ENCODE peak calls at places on chromosomes 13 and 19, in ten cellular contexts. W, O, E, T, X, G, P, K, B and S are unnamed samples.

GRCh38 chr13:77065456-77066147 is 38.6 kb upstream of the FBXL3 start:
- DNase-seq in W (no peak), O (no peak), E (no peak), T (no peak), X (no peak), G (no peak), P (no peak), K (no peak), B (no peak), S (no peak)

GRCh38 chr19:13796301-13797057 is 1.2 kb downstream of the ZSWIM4 start:
- DNase-seq in W (peak; percentile 60), O (peak; percentile 81), E (peak; percentile 86), T (no peak), X (peak; percentile 73), G (peak; percentile 68), P (peak; percentile 74), K (peak; percentile 95), B (no peak), S (peak; percentile 58)

GRCh38 chr13:26563713-26564112 is 6.2 kb downstream of the WASF3 start:
- DNase-seq in W (no peak), O (no peak), E (no peak), T (no peak), X (no peak), G (no peak), P (no peak), K (no peak), B (no peak), S (no peak)

GRCh38 chr13:77740931-77741586 is 43.6 kb downstream of the SLAIN1 start:
- DNase-seq in W (no peak), O (no peak), E (no peak), T (no peak), X (no peak), G (no peak), P (no peak), K (no peak), B (no peak), S (no peak)

GRCh38 chr13:94192576-94192975 is 286.9 kb downstream of the DCT start:
- DNase-seq in W (no peak), O (no peak), E (no peak), T (peak; percentile 30), X (peak; percentile 58), G (no peak), P (no peak), K (no peak), B (no peak), S (no peak)

GRCh38 chr13:106610511-106610910 is 42.6 kb upstream of the ARGLU1 start:
- DNase-seq in W (no peak), O (no peak), E (peak; percentile 15), T (no peak), X (no peak), G (no peak), P (no peak), K (no peak), B (peak; percentile 38), S (peak; percentile 65)

GRCh38 chr19:3985643-3986259 is 488 bp upstream of the EEF2 start:
- DNase-seq in W (no peak), O (no peak), E (no peak), T (no peak), X (no peak), G (no peak), P (no peak), K (no peak), B (no peak), S (no peak)

GRCh38 chr19:10180459-10180858 is 14.3 kb downstream of the DNMT1 start:
- DNase-seq in W (no peak), O (no peak), E (no peak), T (no peak), X (no peak), G (no peak), P (no peak), K (no peak), B (no peak), S (no peak)

GRCh38 chr13:113120300-113121182 is 2.1 kb upstream of the F10 start:
- DNase-seq in W (no peak), O (no peak), E (no peak), T (no peak), X (peak; percentile 34), G (no peak), P (peak; percentile 43), K (peak; percentile 53), B (no peak), S (no peak)

DNA sequence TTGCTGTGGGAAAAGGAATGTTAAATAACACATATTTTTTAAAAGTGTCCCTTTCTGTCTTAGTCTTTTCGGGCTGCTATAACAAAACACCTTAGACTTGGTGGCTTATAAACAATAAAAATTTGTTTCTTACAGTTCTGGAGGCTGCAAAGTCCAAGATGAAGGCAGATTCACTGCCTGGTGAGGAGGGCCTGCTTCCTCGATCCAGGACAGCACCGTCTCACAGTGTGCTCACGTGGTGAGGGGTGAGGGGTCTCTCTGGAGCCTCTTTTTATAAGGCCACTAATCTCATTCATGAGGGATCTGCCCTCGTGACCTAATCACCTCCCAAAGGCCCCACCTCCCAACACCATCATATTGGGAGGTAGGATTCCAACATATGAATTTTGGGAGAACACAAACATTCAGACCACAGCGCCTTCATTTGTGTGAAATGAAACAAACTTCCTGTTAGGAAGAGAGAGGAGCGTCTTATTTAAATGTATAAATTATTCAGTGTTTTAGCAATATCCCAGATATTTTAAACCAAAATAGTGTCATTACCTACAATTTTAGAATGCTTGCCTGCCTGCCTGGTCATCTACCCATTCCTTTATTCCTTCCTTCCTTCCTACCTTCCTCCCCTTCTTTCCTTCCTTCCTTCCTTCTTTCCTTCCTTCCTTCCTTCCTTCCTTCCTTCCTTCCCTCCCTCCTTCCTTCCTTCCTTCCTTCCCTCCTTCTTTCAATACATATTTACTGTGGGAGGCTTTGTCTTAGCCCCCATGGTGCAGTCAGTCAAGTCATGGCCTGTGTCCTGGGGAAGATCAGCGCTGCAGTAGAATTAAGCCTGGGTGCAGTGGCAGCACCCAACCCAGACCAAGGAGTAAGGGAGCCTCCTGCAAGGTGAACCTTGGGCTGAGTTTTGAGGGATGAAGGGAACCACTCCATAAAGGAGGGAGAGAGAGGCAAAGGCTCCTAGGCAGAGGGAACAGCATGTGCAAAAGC is 84.2 kb downstream of the TEX26 start:
- DNase-seq in W (no peak), O (no peak), E (no peak), T (no peak), X (no peak), G (no peak), P (no peak), K (peak; percentile 19), B (no peak), S (no peak)
- H3K27ac ChIP-seq in W (no peak overlapping the region), O (no peak overlapping the region), E (no peak overlapping the region), T (no peak overlapping the region), X (no peak overlapping the region), G (no peak overlapping the region), P (no peak overlapping the region), K (no peak overlapping the region), B (no peak overlapping the region), S (no peak overlapping the region)

GRCh38 chr13:27643334-27644158 is 21.9 kb downstream of the POLR1D start:
- DNase-seq in W (no peak), O (no peak), E (no peak), T (no peak), X (no peak), G (no peak), P (no peak), K (no peak), B (no peak), S (no peak)

GRCh38 chr13:27638521-27638920 is 16.8 kb downstream of the POLR1D start:
- DNase-seq in W (no peak), O (no peak), E (peak; percentile 26), T (no peak), X (no peak), G (no peak), P (no peak), K (no peak), B (no peak), S (no peak)

GRCh38 chr13:27641711-27642502 is 20.2 kb downstream of the POLR1D start:
- DNase-seq in W (no peak), O (no peak), E (no peak), T (no peak), X (no peak), G (no peak), P (no peak), K (no peak), B (no peak), S (no peak)

GRCh38 chr13:27639186-27639585 is 17.5 kb downstream of the POLR1D start:
- DNase-seq in W (no peak), O (no peak), E (no peak), T (no peak), X (no peak), G (no peak), P (no peak), K (no peak), B (no peak), S (no peak)

GRCh38 chr13:27644302-27644701 is 22.6 kb downstream of the POLR1D start:
- DNase-seq in W (peak; percentile 27), O (no peak), E (peak; percentile 79), T (no peak), X (no peak), G (no peak), P (no peak), K (no peak), B (no peak), S (no peak)
- H3K27ac ChIP-seq in W (no peak overlapping the region), O (no peak overlapping the region), E (no peak overlapping the region), T (no peak overlapping the region), X (no peak overlapping the region), G (no peak overlapping the region), P (peak overlapping the region; percentile 0), K (no peak overlapping the region), B (peak overlapping the region; percentile 66), S (peak overlapping the region; percentile 73)

GRCh38 chr13:44230071-44230470 is 143.6 kb upstream of the SERP2 start:
- DNase-seq in W (no peak), O (no peak), E (no peak), T (no peak), X (no peak), G (no peak), P (no peak), K (no peak), B (no peak), S (no peak)

GRCh38 chr13:44230736-44231135 is 142.9 kb upstream of the SERP2 start:
- DNase-seq in W (no peak), O (no peak), E (no peak), T (no peak), X (no peak), G (no peak), P (no peak), K (no peak), B (no peak), S (no peak)

GRCh38 chr13:44231786-44232516 is 141.7 kb upstream of the SERP2 start:
- DNase-seq in W (peak; percentile 97), O (no peak), E (peak; percentile 74), T (no peak), X (peak; percentile 83), G (peak; percentile 84), P (peak; percentile 90), K (peak; percentile 84), B (peak; percentile 87), S (peak; percentile 98)

GRCh38 chr13:44234566-44234965 is 139.1 kb upstream of the SERP2 start:
- DNase-seq in W (no peak), O (no peak), E (no peak), T (no peak), X (no peak), G (no peak), P (no peak), K (no peak), B (no peak), S (no peak)

GRCh38 chr13:44232729-44233128 is 140.9 kb upstream of the SERP2 start:
- DNase-seq in W (no peak), O (no peak), E (no peak), T (no peak), X (no peak), G (no peak), P (no peak), K (no peak), B (no peak), S (no peak)
- H3K27ac ChIP-seq in W (peak overlapping the region; percentile 90), O (no peak overlapping the region), E (no peak overlapping the region), T (no peak overlapping the region), X (peak overlapping the region; percentile 76), G (peak overlapping the region; percentile 97), P (peak overlapping the region; percentile 66), K (no peak overlapping the region), B (peak overlapping the region; percentile 84), S (peak overlapping the region; percentile 63)

GRCh38 chr13:74097116-74097515 is 37.1 kb downstream of the KLF12 start:
- DNase-seq in W (no peak), O (no peak), E (no peak), T (no peak), X (no peak), G (no peak), P (no peak), K (no peak), B (no peak), S (no peak)
- H3K27ac ChIP-seq in W (no peak overlapping the region), O (no peak overlapping the region), E (no peak overlapping the region), T (no peak overlapping the region), X (no peak overlapping the region), G (no peak overlapping the region), P (no peak overlapping the region), K (no peak overlapping the region), B (no peak overlapping the region), S (no peak overlapping the region)